ENCODE peak calls at places on chromosomes 2 and 18, in four cellular contexts. S, E, K and U are unnamed samples.

GRCh38 chr2:27697660-27698059 is 34.0 kb downstream of the SLC4A1AP start:
- DNase-seq in S (no peak), E (no peak), K (no peak), U (no peak)

GRCh38 chr2:60445684-60446184 is 107.7 kb downstream of the BCL11A start:
- DNase-seq in S (no peak), E (peak; percentile 19), K (no peak), U (no peak)

GRCh38 chr18:27005589-27005988 is 140.1 kb upstream of the AQP4 start:
- DNase-seq in S (peak; percentile 8), E (no peak), K (no peak), U (peak; percentile 11)

GRCh38 chr18:60067426-60068210 is 167.8 kb downstream of the PMAIP1 start:
- DNase-seq in S (no peak), E (no peak), K (no peak), U (peak; percentile 5)

GRCh38 chr2:103875111-103875510 is 978.8 kb upstream of the POU3F3 start:
- DNase-seq in S (no peak), E (no peak), K (no peak), U (no peak)

GRCh38 chr2:229650886-229651285 is 63.5 kb downstream of the DNER start:
- DNase-seq in S (no peak), E (no peak), K (no peak), U (no peak)

GRCh38 chr2:65112630-65113029 is 17.3 kb downstream of the RAB1A start:
- DNase-seq in S (no peak), E (no peak), K (no peak), U (no peak)

GRCh38 chr2:98463081-98463481 is 18.4 kb downstream of the INPP4A start:
- DNase-seq in S (no peak), E (no peak), K (no peak), U (no peak)

GRCh38 chr2:47905454-47906260 is 641 bp downstream of the FBXO11 start:
- DNase-seq in S (no peak), E (peak; percentile 63), K (peak; percentile 72), U (peak; percentile 49)

GRCh38 chr2:222294996-222295367 is 3.8 kb downstream of the PAX3 start:
- DNase-seq in S (no peak), E (no peak), K (no peak), U (no peak)

GRCh38 chr2:63594622-63595021 is 5.9 kb downstream of the MDH1 start:
- DNase-seq in S (no peak), E (no peak), K (no peak), U (no peak)

GRCh38 chr2:46874236-46874929 is 41.2 kb downstream of the MCFD2 start:
- DNase-seq in S (no peak), E (peak; percentile 58), K (no peak), U (peak; percentile 83)

GRCh38 chr2:53767405-53768232 is at the start of gene CHAC2:
- DNase-seq in S (peak; percentile 88), E (peak; percentile 80), K (peak; percentile 83), U (peak; percentile 77)

GRCh38 chr2:127014630-127015029 is 92.3 kb downstream of the BIN1 start:
- DNase-seq in S (peak; percentile 84), E (peak; percentile 98), K (no peak), U (peak; percentile 99)

GRCh38 chr2:96955694-96956610 is 30.4 kb downstream of the FAM178B start:
- DNase-seq in S (no peak), E (no peak), K (no peak), U (no peak)

GRCh38 chr18:63292844-63293683 is 26.5 kb downstream of the BCL2 start:
- DNase-seq in S (no peak), E (no peak), K (no peak), U (no peak)

GRCh38 chr2:216348909-216349308 is 23.4 kb downstream of the MARCHF4 start:
- DNase-seq in S (peak; percentile 69), E (peak; percentile 65), K (no peak), U (peak; percentile 91)

GRCh38 chr2:172431428-172431827 is 4.0 kb downstream of the ITGA6 start:
- DNase-seq in S (no peak), E (no peak), K (no peak), U (no peak)

GRCh38 chr2:5839563-5839962 is 147.4 kb downstream of the SOX11 start:
- DNase-seq in S (peak; percentile 20), E (no peak), K (no peak), U (no peak)
- H3K4me3 ChIP-seq in S (peak overlapping the region; percentile 4), E (no peak overlapping the region), K (no peak overlapping the region), U (no peak overlapping the region)

GRCh38 chr2:239049421-239050251 is 201.8 kb downstream of the TWIST2 start:
- DNase-seq in S (peak; percentile 31), E (peak; percentile 40), K (no peak), U (peak; percentile 50)

GRCh38 chr2:239050252-239050649 is 202.4 kb downstream of the TWIST2 start:
- DNase-seq in S (no peak), E (no peak), K (no peak), U (no peak)

GRCh38 chr2:239047420-239047819 is 199.5 kb downstream of the TWIST2 start:
- DNase-seq in S (no peak), E (no peak), K (no peak), U (no peak)

GRCh38 chr2:239047861-239048260 is 200.0 kb downstream of the TWIST2 start:
- DNase-seq in S (no peak), E (no peak), K (no peak), U (no peak)

DNA sequence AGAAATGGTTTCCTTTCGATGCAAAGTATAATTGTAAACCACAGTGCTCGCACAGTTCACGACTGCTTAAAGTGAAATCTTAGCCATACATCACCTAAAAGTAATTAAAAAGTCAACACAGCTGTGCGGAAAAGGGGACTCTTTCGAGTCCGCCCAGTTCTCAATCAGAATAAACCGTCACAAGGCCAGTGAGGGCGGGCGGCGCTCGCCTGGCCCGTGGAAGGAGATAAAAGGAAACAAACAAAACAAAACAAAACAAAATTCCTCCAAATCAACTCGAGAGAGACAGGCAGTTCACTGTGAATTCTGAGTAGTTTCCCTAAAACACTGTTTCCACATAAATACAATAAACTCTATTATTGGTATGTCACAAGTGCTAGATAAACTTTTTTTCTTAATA is 200.9 kb downstream of the TWIST2 start:
- DNase-seq in S (no peak), E (no peak), K (no peak), U (no peak)
- H3K4me3 ChIP-seq in S (no peak overlapping the region), E (no peak overlapping the region), K (no peak overlapping the region), U (no peak overlapping the region)

DNA sequence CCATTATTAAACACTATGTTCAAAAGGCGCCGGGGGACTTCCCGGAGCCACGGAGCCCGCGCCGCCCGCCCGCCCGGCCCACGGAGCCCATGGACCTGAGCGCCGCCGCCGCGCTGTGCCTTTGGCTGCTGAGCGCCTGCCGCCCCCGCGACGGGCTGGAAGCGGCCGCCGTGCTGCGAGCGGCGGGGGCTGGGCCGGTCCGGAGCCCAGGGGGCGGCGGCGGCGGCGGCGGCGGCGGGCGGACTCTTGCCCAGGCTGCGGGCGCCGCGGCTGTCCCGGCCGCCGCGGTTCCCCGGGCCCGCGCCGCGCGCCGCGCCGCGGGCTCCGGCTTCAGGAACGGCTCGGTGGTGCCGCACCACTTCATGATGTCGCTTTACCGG is 197 bp downstream of the GDF7 start:
- DNase-seq in S (no peak), E (no peak), K (no peak), U (no peak)
- H3K4me3 ChIP-seq in S (peak overlapping the region; percentile 28), E (no peak overlapping the region), K (no peak overlapping the region), U (no peak overlapping the region)

GRCh38 chr18:22171839-22172582 is 2.6 kb downstream of the GATA6 start:
- DNase-seq in S (no peak), E (peak; percentile 30), K (no peak), U (no peak)

GRCh38 chr18:22173928-22174301 is 4.5 kb downstream of the GATA6 start:
- DNase-seq in S (no peak), E (no peak), K (no peak), U (no peak)

GRCh38 chr18:22174341-22175148 is 5.2 kb downstream of the GATA6 start:
- DNase-seq in S (no peak), E (peak; percentile 29), K (no peak), U (no peak)

GRCh38 chr18:22172594-22173049 is 3.2 kb downstream of the GATA6 start:
- DNase-seq in S (no peak), E (peak; percentile 26), K (no peak), U (no peak)

GRCh38 chr18:22173221-22173927 is 4.0 kb downstream of the GATA6 start:
- DNase-seq in S (no peak), E (no peak), K (no peak), U (no peak)
- H3K4me3 ChIP-seq in S (peak overlapping the region; percentile 50), E (peak overlapping the region; percentile 52), K (no peak overlapping the region), U (no peak overlapping the region)

GRCh38 chr2:162967826-162968225 is 129.3 kb upstream of the KCNH7 start:
- DNase-seq in S (no peak), E (no peak), K (no peak), U (no peak)
- H3K4me3 ChIP-seq in S (no peak overlapping the region), E (no peak overlapping the region), K (no peak overlapping the region), U (no peak overlapping the region)

GRCh38 chr2:219252570-219252899 is 508 bp upstream of the TUBA4B start:
- DNase-seq in S (no peak), E (no peak), K (no peak), U (no peak)
- H3K4me3 ChIP-seq in S (peak overlapping the region; percentile 46), E (peak overlapping the region; percentile 66), K (peak overlapping the region; percentile 99), U (peak overlapping the region; percentile 44)

GRCh38 chr2:156339866-156340265 is 7.3 kb upstream of the NR4A2 start:
- DNase-seq in S (no peak), E (no peak), K (no peak), U (no peak)
- H3K4me3 ChIP-seq in S (no peak overlapping the region), E (no peak overlapping the region), K (no peak overlapping the region), U (no peak overlapping the region)

GRCh38 chr2:176784633-176785193 is 427.9 kb upstream of the HNRNPA3 start:
- DNase-seq in S (no peak), E (no peak), K (no peak), U (no peak)

DNA sequence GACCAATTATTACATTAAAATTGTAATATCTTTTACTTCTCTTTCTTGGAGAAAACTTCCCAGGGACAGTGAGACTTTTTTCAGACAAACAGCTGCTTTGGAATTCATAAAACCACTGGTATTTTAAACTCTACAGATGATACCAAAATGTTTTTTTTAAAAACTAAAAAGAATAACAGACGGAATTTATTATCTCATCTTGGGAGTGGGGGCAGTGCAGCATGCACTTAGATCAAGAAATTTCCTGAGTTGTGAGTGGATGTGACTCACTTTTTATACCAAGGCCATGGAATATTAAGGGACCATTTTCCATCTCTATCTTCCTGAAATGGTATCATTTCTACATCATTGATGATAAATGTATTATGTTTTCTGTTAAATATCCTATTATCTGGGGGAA is 422.8 kb upstream of the HNRNPA3 start:
- DNase-seq in S (no peak), E (no peak), K (no peak), U (peak; percentile 40)
- H3K4me3 ChIP-seq in S (no peak overlapping the region), E (no peak overlapping the region), K (no peak overlapping the region), U (no peak overlapping the region)